ENCODE peak calls at places on chromosomes 5 and 9, in ten cellular contexts. I is BJ, O is vagina, L is epithelial cell of esophagus, N is cardiac fibroblast, Z is fibroblast of mammary gland, D is aorta, F is H7, K is ovary, U is BE2C. R is an unnamed sample.

GRCh38 chr5:160463775-160464465 is 42.3 kb downstream of the PTTG1 start:
- DNase-seq in I (peak; percentile 63), O (no peak), L (peak; percentile 78), N (peak; percentile 66), Z (peak; percentile 88), D (no peak), F (no peak), K (no peak), U (no peak), R (no peak)

GRCh38 chr5:135565256-135565655 is 13.5 kb downstream of the CXCL14 start:
- DNase-seq in I (no peak), O (no peak), L (no peak), N (no peak), Z (peak; percentile 28), D (no peak), F (no peak), K (no peak), U (no peak), R (no peak)

GRCh38 chr5:149749481-149750365 is 19.6 kb downstream of the PPARGC1B start:
- DNase-seq in I (no peak), O (no peak), L (peak; percentile 67), N (peak; percentile 49), Z (peak; percentile 88), D (no peak), F (no peak), K (no peak), U (no peak), R (no peak)

GRCh38 chr9:133700861-133701320 is 37.3 kb downstream of the SARDH start:
- DNase-seq in I (no peak), O (no peak), L (no peak), N (peak; percentile 48), Z (no peak), D (peak; percentile 10), F (no peak), K (peak; percentile 13), U (no peak), R (peak; percentile 65)

GRCh38 chr5:160290751-160291150 is 21.6 kb downstream of the CCNJL start:
- DNase-seq in I (no peak), O (no peak), L (peak; percentile 48), N (no peak), Z (no peak), D (no peak), F (no peak), K (no peak), U (no peak), R (no peak)

GRCh38 chr5:132781029-132781428 is 4.0 kb upstream of the SEPTIN8 start:
- DNase-seq in I (no peak), O (no peak), L (no peak), N (no peak), Z (no peak), D (no peak), F (no peak), K (no peak), U (no peak), R (no peak)

GRCh38 chr9:36797471-36798220 is 225.0 kb downstream of the MELK start:
- DNase-seq in I (no peak), O (no peak), L (no peak), N (no peak), Z (no peak), D (no peak), F (no peak), K (no peak), U (no peak), R (no peak)

GRCh38 chr5:37575541-37576489 is 196.7 kb downstream of the WDR70 start:
- DNase-seq in I (no peak), O (no peak), L (no peak), N (no peak), Z (no peak), D (no peak), F (no peak), K (no peak), U (no peak), R (no peak)

GRCh38 chr5:160252916-160253315 is 23.6 kb downstream of the FABP6 start:
- DNase-seq in I (no peak), O (no peak), L (no peak), N (no peak), Z (no peak), D (no peak), F (no peak), K (no peak), U (no peak), R (no peak)

GRCh38 chr5:91171322-91171721 is 211.8 kb downstream of the ARRDC3 start:
- DNase-seq in I (no peak), O (no peak), L (no peak), N (no peak), Z (no peak), D (no peak), F (no peak), K (no peak), U (no peak), R (no peak)

GRCh38 chr5:439636-440035 is 3.3 kb upstream of the EXOC3 start:
- DNase-seq in I (no peak), O (no peak), L (no peak), N (no peak), Z (no peak), D (peak; percentile 32), F (no peak), K (no peak), U (no peak), R (no peak)

GRCh38 chr5:126414874-126415502 is 8.2 kb upstream of the GRAMD2B start:
- DNase-seq in I (peak; percentile 44), O (no peak), L (no peak), N (peak; percentile 89), Z (peak; percentile 74), D (no peak), F (no peak), K (peak; percentile 47), U (no peak), R (no peak)

DNA sequence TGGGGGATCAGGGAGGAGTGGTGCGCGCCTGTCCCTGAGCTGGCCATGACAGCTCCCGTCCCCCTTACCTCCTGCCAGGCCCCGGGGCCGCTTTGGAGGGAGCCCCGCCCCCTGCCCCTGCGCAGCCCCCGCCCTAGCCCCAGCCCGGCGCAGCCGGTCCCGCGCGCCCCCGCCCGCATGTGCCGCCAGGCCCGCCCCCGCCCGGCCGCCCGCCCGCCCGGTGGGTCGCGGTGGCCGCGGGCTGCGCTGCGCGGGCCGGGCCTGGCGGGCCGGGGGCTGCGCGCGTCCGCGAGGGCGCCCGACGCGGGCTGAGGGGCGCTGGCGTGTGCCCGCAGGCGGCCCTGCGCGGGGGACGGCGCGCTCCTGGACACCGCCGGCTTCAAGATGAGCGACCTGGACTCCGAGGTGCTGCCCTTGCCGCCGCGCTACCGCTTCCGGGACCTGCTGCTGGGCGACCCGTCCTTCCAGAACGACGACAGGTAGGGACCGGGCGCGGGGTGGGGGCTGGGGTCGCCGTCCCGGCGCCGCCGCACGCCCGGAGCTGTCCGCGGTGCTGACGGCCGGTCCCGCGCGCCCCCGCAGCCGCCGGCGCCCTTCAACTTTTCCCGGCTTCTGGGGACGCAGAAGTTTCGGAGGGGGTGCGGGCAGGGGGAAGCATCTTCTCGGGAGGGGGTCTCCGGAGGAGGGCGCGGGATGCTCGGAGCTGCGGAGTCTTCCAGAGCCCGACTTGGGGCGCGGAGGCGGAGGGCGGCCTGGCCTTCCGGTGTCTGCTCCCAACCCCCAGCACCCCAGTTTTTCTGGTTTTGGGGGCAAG is 12.5 kb downstream of the KCNT1 start:
- DNase-seq in I (no peak), O (no peak), L (no peak), N (no peak), Z (no peak), D (no peak), F (peak; percentile 96), K (peak; percentile 43), U (peak; percentile 60), R (no peak)
- H3K4me3 ChIP-seq in I (no peak overlapping the region), O (no peak overlapping the region), L (no peak overlapping the region), N (no peak overlapping the region), Z (no peak overlapping the region), D (no peak overlapping the region), F (peak overlapping the region; percentile 37), K (no peak overlapping the region), U (peak overlapping the region; percentile 82), R (no peak overlapping the region)

DNA sequence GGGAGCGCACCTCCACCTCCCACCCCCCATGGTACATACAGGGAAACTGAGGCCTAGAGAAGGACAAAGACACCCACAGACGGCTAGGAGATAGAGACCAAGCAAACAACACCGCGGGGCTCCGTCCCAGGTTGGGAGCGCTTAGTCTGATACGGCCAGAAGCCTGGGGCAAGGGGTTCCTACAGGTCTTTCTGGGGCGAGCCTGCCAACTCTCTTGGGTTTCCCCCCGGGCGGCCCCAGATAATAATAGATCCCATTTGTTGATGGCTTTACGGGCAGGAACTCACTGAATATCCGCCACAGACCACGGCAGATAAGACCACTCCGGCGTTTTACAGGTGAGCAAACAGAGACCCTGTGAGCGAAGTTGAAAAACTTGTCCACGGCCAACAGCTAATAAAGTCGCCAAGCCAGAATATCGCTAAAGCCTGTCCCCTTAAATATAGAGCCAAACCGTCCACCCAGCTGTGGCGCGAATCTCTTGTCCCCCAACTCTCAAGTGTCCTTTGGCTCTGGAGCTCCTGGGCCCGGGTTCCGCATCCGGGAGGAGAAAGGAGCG is 5.1 kb upstream of the EBF1 start:
- DNase-seq in I (no peak), O (no peak), L (no peak), N (no peak), Z (no peak), D (no peak), F (peak; percentile 30), K (peak; percentile 25), U (no peak), R (no peak)
- H3K4me3 ChIP-seq in I (no peak overlapping the region), O (no peak overlapping the region), L (no peak overlapping the region), N (no peak overlapping the region), Z (no peak overlapping the region), D (no peak overlapping the region), F (peak overlapping the region; percentile 22), K (no peak overlapping the region), U (no peak overlapping the region), R (no peak overlapping the region)

GRCh38 chr9:137453643-137454081 is 5.5 kb downstream of the NSMF start:
- DNase-seq in I (no peak), O (no peak), L (peak; percentile 79), N (peak; percentile 85), Z (peak; percentile 64), D (peak; percentile 87), F (peak; percentile 99), K (peak; percentile 81), U (peak; percentile 85), R (peak; percentile 24)
- H3K4me3 ChIP-seq in I (peak overlapping the region; percentile 33), O (peak overlapping the region; percentile 38), L (peak overlapping the region; percentile 54), N (peak overlapping the region; percentile 22), Z (no peak overlapping the region), D (no peak overlapping the region), F (peak overlapping the region; percentile 42), K (peak overlapping the region; percentile 25), U (no peak overlapping the region), R (no peak overlapping the region)

GRCh38 chr5:124742983-124743533 is 3.4 kb downstream of the ZNF608 start:
- DNase-seq in I (no peak), O (no peak), L (peak; percentile 92), N (peak; percentile 80), Z (peak; percentile 87), D (no peak), F (no peak), K (no peak), U (no peak), R (no peak)
- H3K4me3 ChIP-seq in I (no peak overlapping the region), O (peak overlapping the region; percentile 55), L (peak overlapping the region; percentile 84), N (peak overlapping the region; percentile 83), Z (peak overlapping the region; percentile 63), D (peak overlapping the region; percentile 71), F (peak overlapping the region; percentile 77), K (peak overlapping the region; percentile 69), U (peak overlapping the region; percentile 78), R (no peak overlapping the region)

GRCh38 chr5:140671472-140672210 is 1.7 kb downstream of the DND1 start:
- DNase-seq in I (no peak), O (no peak), L (no peak), N (no peak), Z (no peak), D (no peak), F (peak; percentile 22), K (no peak), U (no peak), R (no peak)
- H3K4me3 ChIP-seq in I (no peak overlapping the region), O (no peak overlapping the region), L (no peak overlapping the region), N (no peak overlapping the region), Z (no peak overlapping the region), D (no peak overlapping the region), F (no peak overlapping the region), K (no peak overlapping the region), U (no peak overlapping the region), R (no peak overlapping the region)

R was measured in Jurkat, Clone E6-1.